ENCODE peak calls at places on chromosomes 4 and X, in ten cellular contexts. N is GM20000; F is adipocyte; K is cardiac fibroblast; B is activated naive CD8-positive, alpha-beta T cell treated with anti-CD3 and anti-CD28 coated beads, Interleukin-2, amount 50 U/mL, for 24 hours; I is GM12891; T is fibroblast of lung; Z is tibial artery; A is activated CD4-positive, alpha-beta T cell treated with anti-CD3 and anti-CD28 coated beads, Interleukin-2, amount 10 ng/mL, durations not matched to agents 24 days and 14 days; S is T-helper 2 cell. Y is an unnamed sample.

GRCh38 chr4:88335092-88335665 is 43.5 kb upstream of the HERC6 start:
- DNase-seq in N (no peak), F (no peak), K (peak), B (no peak), I (no peak), T (peak), Z (no peak), A (no peak), S (no peak), Y (no peak)

GRCh38 chr4:180610317-180610716 is 1632.9 kb upstream of the TENM3 start:
- DNase-seq in N (no peak), F (no peak), K (no peak), B (no peak), I (no peak), T (no peak), Z (no peak), A (no peak), S (no peak), Y (no peak)

GRCh38 chr4:1842993-1843448 is 12.9 kb downstream of the LETM1 start:
- DNase-seq in N (no peak), F (peak), K (peak), B (no peak), I (no peak), T (peak), Z (no peak), A (no peak), S (no peak), Y (no peak)

GRCh38 chr4:122830392-122831095 is 3.9 kb downstream of the FGF2 start:
- DNase-seq in N (no peak), F (peak), K (no peak), B (no peak), I (no peak), T (peak), Z (no peak), A (no peak), S (no peak), Y (no peak)

GRCh38 chr4:168440442-168441264 is 39.6 kb downstream of the DDX60L start:
- DNase-seq in N (peak), F (peak), K (peak), B (no peak), I (no peak), T (peak), Z (no peak), A (no peak), S (no peak), Y (no peak)

GRCh38 chr4:122689972-122690371 is 42.5 kb upstream of the BBS12 start:
- DNase-seq in N (peak), F (no peak), K (no peak), B (no peak), I (no peak), T (no peak), Z (no peak), A (peak), S (peak), Y (no peak)

GRCh38 chr4:37528161-37528560 is 158.0 kb downstream of the RELL1 start:
- DNase-seq in N (no peak), F (no peak), K (no peak), B (no peak), I (no peak), T (no peak), Z (no peak), A (no peak), S (no peak), Y (no peak)

GRCh38 chr4:47312170-47312569 is 151.3 kb downstream of the COMMD8 start:
- DNase-seq in N (no peak), F (no peak), K (no peak), B (no peak), I (no peak), T (no peak), Z (no peak), A (no peak), S (no peak), Y (no peak)

GRCh38 chr4:100082852-100083251 is 107.4 kb downstream of the DDIT4L start:
- DNase-seq in N (no peak), F (no peak), K (no peak), B (no peak), I (no peak), T (no peak), Z (no peak), A (no peak), S (no peak), Y (no peak)

GRCh38 chr4:142815834-142816233 is 30.3 kb downstream of the INPP4B start:
- DNase-seq in N (no peak), F (peak), K (peak), B (peak), I (no peak), T (peak), Z (no peak), A (peak), S (peak), Y (no peak)

GRCh38 chrX:105375816-105376215 is 155.3 kb upstream of the TEX13A start:
- DNase-seq in N (no peak), F (peak), K (peak), B (no peak), I (no peak), T (peak), Z (no peak), A (no peak), S (no peak), Y (no peak)

GRCh38 chrX:133781174-133781573 is 204.2 kb downstream of the GPC3 start:
- DNase-seq in N (no peak), F (no peak), K (no peak), B (no peak), I (no peak), T (no peak), Z (no peak), A (no peak), S (no peak), Y (no peak)

GRCh38 chrX:139008185-139008584 is 296.7 kb upstream of the FGF13 start:
- DNase-seq in N (no peak), F (no peak), K (no peak), B (no peak), I (no peak), T (no peak), Z (no peak), A (no peak), S (no peak), Y (no peak)

GRCh38 chr4:212438-213174 is 88.3 kb downstream of the ZNF718 start:
- DNase-seq in N (no peak), F (peak), K (peak), B (no peak), I (no peak), T (peak), Z (peak), A (peak), S (peak), Y (peak)

GRCh38 chr4:8281519-8282133 is 12.1 kb downstream of the HTRA3 start:
- DNase-seq in N (no peak), F (peak), K (no peak), B (no peak), I (no peak), T (peak), Z (peak), A (no peak), S (no peak), Y (peak)

GRCh38 chrX:97039363-97040029 is 155.8 kb downstream of the RPA4 start:
- DNase-seq in N (peak), F (no peak), K (peak), B (no peak), I (no peak), T (peak), Z (no peak), A (no peak), S (peak), Y (peak)

GRCh38 chr4:73735231-73735630 is 5.1 kb upstream of the CXCL8 start:
- DNase-seq in N (peak), F (peak), K (peak), B (no peak), I (no peak), T (peak), Z (no peak), A (no peak), S (peak), Y (no peak)

GRCh38 chr4:123506311-123506685 is 109.7 kb downstream of the SPRY1 start:
- DNase-seq in N (no peak), F (no peak), K (no peak), B (no peak), I (no peak), T (no peak), Z (no peak), A (no peak), S (no peak), Y (no peak)

GRCh38 chrX:10166731-10167149 is 10.0 kb downstream of the CLCN4 start:
- DNase-seq in N (no peak), F (no peak), K (no peak), B (no peak), I (no peak), T (no peak), Z (no peak), A (peak), S (peak), Y (no peak)

GRCh38 chrX:135433531-135434257 is 11.9 kb downstream of the SMIM10L2A start:
- DNase-seq in N (no peak), F (no peak), K (no peak), B (no peak), I (no peak), T (no peak), Z (no peak), A (peak), S (no peak), Y (no peak)

GRCh38 chrX:92270936-92271655 is 491.9 kb downstream of the PCDH11X start:
- DNase-seq in N (no peak), F (no peak), K (no peak), B (no peak), I (no peak), T (peak), Z (no peak), A (no peak), S (no peak), Y (no peak)